ENCODE peak calls at places on chromosomes 3 and 15, in nine cellular contexts. Z, F, A, C, P, V, Q, T and B are unnamed samples.

GRCh38 chr3:53842436-53843194 is 3.6 kb downstream of the CHDH start:
- DNase-seq in Q (no peak), P (no peak), T (peak), C (peak), A (no peak), F (peak), Z (peak), V (no peak), B (no peak)

GRCh38 chr3:79421273-79421672 is 346.5 kb downstream of the ROBO1 start:
- DNase-seq in V (no peak), Q (no peak), Z (no peak), P (no peak), T (no peak), C (no peak), A (no peak), F (no peak), B (no peak)

GRCh38 chr15:74392402-74392876 is 25.0 kb upstream of the CYP11A1 start:
- DNase-seq in T (no peak), A (no peak), Z (no peak), V (peak), C (no peak), P (no peak), F (no peak), Q (no peak), B (no peak)

GRCh38 chr15:64130159-64130558 is 21.4 kb upstream of the SNX22 start:
- DNase-seq in F (no peak), P (no peak), Z (no peak), T (no peak), C (no peak), A (no peak), V (no peak), Q (no peak), B (no peak)

GRCh38 chr3:117117188-117117936 is 407.8 kb downstream of the TUSC7 start:
- DNase-seq in Q (no peak), C (no peak), F (peak), A (no peak), P (no peak), V (no peak), Z (no peak), T (no peak), B (no peak)

GRCh38 chr15:71575474-71576045 is 234.8 kb upstream of the NR2E3 start:
- DNase-seq in P (no peak), T (no peak), Q (no peak), F (no peak), A (no peak), V (no peak), C (no peak), Z (peak), B (no peak)

GRCh38 chr3:171497546-171497945 is 37.3 kb upstream of the TNIK start:
- DNase-seq in A (no peak), Q (no peak), Z (no peak), F (no peak), C (no peak), P (no peak), T (no peak), V (no peak), B (no peak)

GRCh38 chr3:188279696-188280398 is 125.9 kb downstream of the LPP start:
- DNase-seq in C (no peak), V (no peak), F (peak), Q (no peak), T (no peak), P (no peak), Z (no peak), A (no peak), B (no peak)

GRCh38 chr3:32018723-32019564 is 37.4 kb downstream of the ZNF860 start:
- DNase-seq in P (no peak), V (peak), C (no peak), Q (no peak), A (no peak), T (peak), F (peak), Z (peak), B (no peak)

GRCh38 chr15:88681610-88682221 is 42.9 kb downstream of the ISG20 start:
- DNase-seq in A (no peak), F (no peak), V (peak), Q (no peak), C (no peak), Z (no peak), P (no peak), T (no peak), B (no peak)

GRCh38 chr15:68691667-68692066 is 112.9 kb downstream of the CORO2B start:
- DNase-seq in Z (no peak), F (no peak), Q (no peak), A (no peak), C (no peak), P (no peak), V (no peak), T (peak), B (no peak)

GRCh38 chr3:68878322-68878721 is 54.0 kb downstream of the TAFA4 start:
- DNase-seq in Q (no peak), A (no peak), F (peak), P (peak), Z (peak), C (no peak), T (no peak), V (peak), B (no peak)

GRCh38 chr3:30103186-30103585 is 503.2 kb upstream of the TGFBR2 start:
- DNase-seq in Q (no peak), Z (no peak), F (no peak), V (no peak), A (no peak), P (no peak), C (no peak), T (no peak), B (no peak)

GRCh38 chr15:70187331-70187730 is 89.6 kb upstream of the TLE3 start:
- DNase-seq in Q (no peak), T (no peak), V (no peak), Z (no peak), P (no peak), C (no peak), A (no peak), F (no peak), B (no peak)

GRCh38 chr15:77486542-77487478 is 66.1 kb downstream of the HMG20A start:
- DNase-seq in Z (no peak), V (no peak), T (no peak), F (no peak), C (no peak), P (no peak), A (no peak), Q (no peak), B (no peak)

GRCh38 chr3:142808103-142808917 is 80.6 kb downstream of the PCOLCE2 start:
- DNase-seq in Q (no peak), P (no peak), Z (peak), C (no peak), A (no peak), T (no peak), V (peak), F (peak), B (no peak)

GRCh38 chr15:49155834-49156627 is 632 bp upstream of the COPS2 start:
- DNase-seq in Z (no peak), C (peak), V (peak), Q (no peak), T (no peak), F (peak), P (no peak), A (peak), B (peak)

GRCh38 chr3:74054566-74054965 is 429.8 kb upstream of the PDZRN3 start:
- DNase-seq in A (no peak), V (no peak), Z (no peak), T (no peak), Q (no peak), P (no peak), C (no peak), F (peak), B (no peak)

GRCh38 chr15:29849218-29849617 is 26.9 kb upstream of the TJP1 start:
- DNase-seq in P (no peak), V (no peak), T (no peak), Q (no peak), C (no peak), F (no peak), A (no peak), Z (no peak), B (no peak)

GRCh38 chr15:78103406-78104118 is 11.2 kb downstream of the SH2D7 start:
- DNase-seq in A (peak), F (no peak), V (no peak), T (no peak), P (no peak), Q (no peak), C (no peak), Z (no peak), B (no peak)

GRCh38 chr15:58260911-58261267 is 122.7 kb downstream of the AQP9 start:
- DNase-seq in C (no peak), F (no peak), T (peak), Q (no peak), A (no peak), V (peak), Z (no peak), P (peak), B (no peak)

GRCh38 chr3:186022931-186023330 is 85.1 kb upstream of the TRA2B start:
- DNase-seq in Q (no peak), Z (no peak), F (no peak), T (no peak), V (no peak), P (no peak), A (no peak), C (no peak), B (no peak)

GRCh38 chr15:31274496-31275330 is 51.9 kb upstream of the KLF13 start:
- DNase-seq in A (peak), P (no peak), C (peak), F (no peak), Z (no peak), V (peak), T (no peak), Q (no peak), B (no peak)

GRCh38 chr15:77013786-77014136 is 18.8 kb downstream of the PSTPIP1 start:
- DNase-seq in F (peak), T (no peak), A (peak), Q (peak), P (no peak), C (no peak), V (no peak), Z (no peak), B (no peak)

GRCh38 chr3:49554639-49555265 is 475 bp downstream of the BSN start:
- DNase-seq in A (peak), Z (no peak), V (peak), F (peak), T (no peak), P (no peak), C (peak), Q (peak), B (no peak)

GRCh38 chr15:92797168-92798052 is 102.7 kb upstream of the CHD2 start:
- DNase-seq in Q (no peak), F (peak), A (no peak), Z (peak), C (no peak), V (peak), P (peak), T (peak), B (peak)

GRCh38 chr3:182980204-182981037 is at the start of gene DCUN1D1:
- DNase-seq in V (peak), F (peak), Q (peak), C (peak), T (peak), P (peak), A (peak), Z (peak), B (peak)